ENCODE peak calls at places on chromosomes 2 and 18, in eight cellular contexts. J is RPMI8226; M is cardiac muscle cell; I is activated CD4-positive, alpha-beta T cell treated with anti-CD3 and anti-CD28 coated beads, Interleukin-2, amount 10 ng/mL, durations not matched to agents 7 days and 5 days; L is non-pigmented ciliary epithelial cell; E is NAMALWA; D is GM13976; P is prostate gland. U is an unnamed sample.

GRCh38 chr2:133090358-133090757 is 420.4 kb upstream of the LYPD1 start:
- DNase-seq in J (no peak), M (no peak), I (no peak), L (no peak), E (no peak), D (no peak), P (no peak), U (no peak)

GRCh38 chr2:220043155-220043992 is 415.9 kb downstream of the SLC4A3 start:
- DNase-seq in J (no peak), M (peak), I (no peak), L (no peak), E (no peak), D (no peak), P (no peak), U (peak)

GRCh38 chr2:45452866-45453265 is 158.2 kb downstream of the SRBD1 start:
- DNase-seq in J (no peak), M (peak), I (no peak), L (peak), E (peak), D (no peak), P (no peak), U (no peak)

GRCh38 chr2:183474912-183475695 is 350.9 kb downstream of the NUP35 start:
- DNase-seq in J (no peak), M (no peak), I (no peak), L (no peak), E (no peak), D (no peak), P (no peak), U (no peak)

GRCh38 chr18:22883827-22884226 is 49.3 kb upstream of the RBBP8 start:
- DNase-seq in J (no peak), M (no peak), I (no peak), L (no peak), E (no peak), D (no peak), P (no peak), U (no peak)

GRCh38 chr2:188984126-188984525 is 10.0 kb downstream of the COL3A1 start:
- DNase-seq in J (no peak), M (peak), I (no peak), L (no peak), E (no peak), D (no peak), P (no peak), U (no peak)

GRCh38 chr2:7094113-7094760 is 177.0 kb downstream of the RNF144A start:
- DNase-seq in J (no peak), M (no peak), I (no peak), L (no peak), E (no peak), D (no peak), P (no peak), U (no peak)

GRCh38 chr2:47907097-47907781 is 941 bp upstream of the FBXO11 start:
- DNase-seq in J (peak), M (no peak), I (peak), L (no peak), E (peak), D (no peak), P (peak), U (no peak)

GRCh38 chr2:218286570-218287459 is 5.5 kb downstream of the TMBIM1 start:
- DNase-seq in J (peak), M (peak), I (peak), L (peak), E (peak), D (peak), P (peak), U (peak)

GRCh38 chr2:10517351-10518043 is 69.4 kb upstream of the ODC1 start:
- DNase-seq in J (no peak), M (no peak), I (no peak), L (no peak), E (no peak), D (no peak), P (no peak), U (no peak)

GRCh38 chr2:45102141-45102540 is 92.9 kb upstream of the SIX2 start:
- DNase-seq in J (no peak), M (no peak), I (no peak), L (no peak), E (no peak), D (no peak), P (no peak), U (no peak)

GRCh38 chr2:191618046-191618788 is 59.7 kb upstream of the NABP1 start:
- DNase-seq in J (no peak), M (peak), I (no peak), L (no peak), E (no peak), D (no peak), P (no peak), U (no peak)

GRCh38 chr18:63197246-63197791 is 122.2 kb downstream of the BCL2 start:
- DNase-seq in J (no peak), M (peak), I (peak), L (no peak), E (no peak), D (no peak), P (no peak), U (no peak)

GRCh38 chr2:160906878-160907277 is 253.3 kb upstream of the TANK start:
- DNase-seq in J (no peak), M (no peak), I (no peak), L (no peak), E (no peak), D (no peak), P (no peak), U (no peak)

GRCh38 chr2:197871780-197872456 is 67.5 kb downstream of the PLCL1 start:
- DNase-seq in J (peak), M (no peak), I (no peak), L (no peak), E (no peak), D (no peak), P (no peak), U (no peak)

GRCh38 chr2:60536716-60537115 is 16.7 kb downstream of the BCL11A start:
- DNase-seq in J (no peak), M (peak), I (no peak), L (no peak), E (no peak), D (no peak), P (peak), U (no peak)

GRCh38 chr18:45852631-45853030 is 27.2 kb downstream of the SIGLEC15 start:
- DNase-seq in J (no peak), M (peak), I (no peak), L (no peak), E (no peak), D (no peak), P (no peak), U (no peak)

GRCh38 chr18:54608008-54608642 is 17.1 kb downstream of the DYNAP start:
- DNase-seq in J (no peak), M (peak), I (no peak), L (no peak), E (no peak), D (no peak), P (no peak), U (peak)

GRCh38 chr2:96197541-96198255 is 10.9 kb downstream of the STARD7 start:
- DNase-seq in J (no peak), M (peak), I (no peak), L (no peak), E (no peak), D (no peak), P (no peak), U (no peak)